ENCODE peak calls at places on chromosomes 6 and 20, in eight cellular contexts. Y is ascending aorta; B is epithelial cell of esophagus; Z is astrocyte of the cerebellum; D is CD4-positive, alpha-beta memory T cell; V is choroid plexus epithelial cell; C is HS-5; J is right atrium auricular region. K is an unnamed sample.

GRCh38 chr6:150403458-150404245 is 34.8 kb downstream of the IYD start:
- DNase-seq in J (no peak), B (peak), C (peak), Y (no peak), V (peak), Z (peak), D (no peak), K (peak)

GRCh38 chr6:134437376-134437775 is 119.5 kb upstream of the SGK1 start:
- DNase-seq in Z (no peak), J (peak), D (no peak), B (peak), C (no peak), Y (no peak), V (peak), K (peak)

GRCh38 chr6:21998539-21998938 is 298.3 kb downstream of the PRL start:
- DNase-seq in Y (no peak), V (no peak), J (no peak), B (no peak), D (no peak), Z (no peak), C (no peak), K (no peak)

GRCh38 chr20:47150403-47151152 is 205.9 kb downstream of the ZMYND8 start:
- DNase-seq in J (peak), D (no peak), C (no peak), V (peak), B (peak), Y (peak), Z (no peak), K (peak)

GRCh38 chr20:33915726-33916331 is 77.9 kb upstream of the RALY start:
- DNase-seq in B (peak), C (no peak), Y (no peak), Z (no peak), J (no peak), D (no peak), V (no peak), K (no peak)

GRCh38 chr6:43911625-43912577 is 141.9 kb downstream of the VEGFA start:
- DNase-seq in D (no peak), V (no peak), Z (no peak), B (no peak), J (no peak), Y (no peak), C (no peak), K (peak)

GRCh38 chr6:89032599-89032998 is 48.0 kb upstream of the PNRC1 start:
- DNase-seq in C (no peak), V (no peak), Y (no peak), J (no peak), B (peak), D (no peak), Z (no peak), K (peak)

GRCh38 chr20:37145014-37145413 is 34.1 kb upstream of the RPN2 start:
- DNase-seq in J (no peak), V (peak), Z (no peak), C (no peak), Y (no peak), B (peak), D (no peak), K (peak)

GRCh38 chr20:57879437-57880115 is 169.8 kb upstream of the PMEPA1 start:
- DNase-seq in C (no peak), Z (no peak), Y (no peak), B (no peak), J (peak), V (no peak), D (no peak), K (no peak)

GRCh38 chr20:50138479-50139393 is 14.8 kb downstream of the PEDS1 start:
- DNase-seq in B (peak), D (no peak), C (no peak), Z (no peak), J (no peak), V (no peak), Y (no peak), K (no peak)

GRCh38 chr20:2840967-2841531 is 504 bp downstream of the VPS16 start:
- DNase-seq in Z (no peak), J (peak), D (peak), C (peak), B (peak), V (peak), Y (no peak), K (peak)

GRCh38 chr6:54267798-54268197 is 40.4 kb upstream of the TINAG start:
- DNase-seq in Y (no peak), D (no peak), V (peak), C (no peak), Z (no peak), B (peak), J (no peak), K (peak)

GRCh38 chr6:111674413-111674812 is 68.7 kb upstream of the TRAF3IP2 start:
- DNase-seq in D (no peak), Y (no peak), C (no peak), V (no peak), B (no peak), J (no peak), Z (no peak), K (no peak)

GRCh38 chr20:278181-278580 is 12.4 kb downstream of the C20orf96 start:
- DNase-seq in Z (no peak), C (no peak), J (no peak), Y (no peak), V (no peak), B (no peak), D (no peak), K (no peak)